ENCODE peak calls at places on chromosome 3, in eight cellular contexts. Q is keratinocyte, K is AG04450, G is Peyer's patch, T is lower lobe of right lung, I is thoracic aorta, F is adrenal gland, O is IMR-90. N is an unnamed sample.

GRCh38 chr3:50211930-50212329 is 6.9 kb downstream of the SLC38A3 start:
- DNase-seq in Q (no peak), K (no peak), G (no peak), T (no peak), I (no peak), F (no peak), O (peak; percentile 20), N (no peak)

GRCh38 chr3:179148446-179149238 is 485 bp downstream of the PIK3CA start:
- DNase-seq in Q (no peak), K (no peak), G (peak; percentile 46), T (peak; percentile 67), I (peak; percentile 4), F (peak; percentile 44), O (peak; percentile 28), N (peak; percentile 33)

GRCh38 chr3:97579365-97579764 is 185.2 kb upstream of the ARL6 start:
- DNase-seq in Q (no peak), K (no peak), G (no peak), T (no peak), I (no peak), F (no peak), O (no peak), N (peak; percentile 14)

GRCh38 chr3:123840961-123841360 is 43.2 kb downstream of the MYLK start:
- DNase-seq in Q (no peak), K (no peak), G (no peak), T (no peak), I (no peak), F (no peak), O (no peak), N (no peak)

GRCh38 chr3:121165397-121165837 is 257.4 kb downstream of the STXBP5L start:
- DNase-seq in Q (no peak), K (no peak), G (no peak), T (no peak), I (no peak), F (no peak), O (no peak), N (no peak)

GRCh38 chr3:28940530-28940929 is 340.3 kb upstream of the RBMS3 start:
- DNase-seq in Q (no peak), K (peak; percentile 78), G (no peak), T (no peak), I (no peak), F (peak; percentile 16), O (peak; percentile 92), N (no peak)

GRCh38 chr3:129230311-129231019 is 18.9 kb upstream of the COPG1 start:
- DNase-seq in Q (peak; percentile 88), K (no peak), G (no peak), T (peak; percentile 53), I (no peak), F (peak; percentile 75), O (peak; percentile 90), N (peak; percentile 76)

GRCh38 chr3:184099806-184100686 is 3.2 kb downstream of the HTR3E start:
- DNase-seq in Q (no peak), K (no peak), G (no peak), T (no peak), I (no peak), F (no peak), O (no peak), N (no peak)

GRCh38 chr3:115581347-115582135 is 41.8 kb upstream of the GAP43 start:
- DNase-seq in Q (no peak), K (no peak), G (no peak), T (no peak), I (no peak), F (no peak), O (peak; percentile 15), N (no peak)

GRCh38 chr3:62870321-62870720 is 4.9 kb downstream of the CADPS start:
- DNase-seq in Q (peak; percentile 15), K (no peak), G (no peak), T (no peak), I (no peak), F (no peak), O (peak; percentile 0), N (peak; percentile 13)

GRCh38 chr3:35224571-35225280 is 414.6 kb upstream of the ARPP21 start:
- DNase-seq in Q (no peak), K (no peak), G (no peak), T (no peak), I (no peak), F (no peak), O (no peak), N (no peak)

GRCh38 chr3:182795383-182795782 is 2.1 kb downstream of the ATP11B start:
- DNase-seq in Q (no peak), K (no peak), G (peak; percentile 50), T (no peak), I (no peak), F (no peak), O (no peak), N (peak; percentile 36)

GRCh38 chr3:8784676-8785435 is 15.4 kb upstream of the OXTR start:
- DNase-seq in Q (no peak), K (no peak), G (no peak), T (no peak), I (no peak), F (no peak), O (no peak), N (no peak)

GRCh38 chr3:4994144-4994730 is 15.0 kb downstream of the BHLHE40 start:
- DNase-seq in Q (no peak), K (no peak), G (no peak), T (no peak), I (no peak), F (peak; percentile 62), O (peak; percentile 81), N (no peak)

GRCh38 chr3:134650431-134651346 is at the start of gene KY:
- DNase-seq in Q (no peak), K (no peak), G (no peak), T (peak; percentile 60), I (no peak), F (peak; percentile 60), O (peak; percentile 26), N (no peak)

GRCh38 chr3:57826286-57826951 is 70.3 kb downstream of the SLMAP start:
- DNase-seq in Q (no peak), K (no peak), G (no peak), T (no peak), I (no peak), F (no peak), O (no peak), N (no peak)

GRCh38 chr3:179266701-179267211 is 15.8 kb upstream of the KCNMB3 start:
- DNase-seq in Q (no peak), K (no peak), G (peak; percentile 47), T (no peak), I (no peak), F (peak; percentile 20), O (no peak), N (no peak)

GRCh38 chr3:124882749-124883148 is 4.4 kb downstream of the ITGB5 start:
- DNase-seq in Q (no peak), K (no peak), G (no peak), T (no peak), I (no peak), F (no peak), O (peak; percentile 12), N (no peak)

GRCh38 chr3:43043071-43043766 is 62.7 kb downstream of the POMGNT2 start:
- DNase-seq in Q (no peak), K (no peak), G (no peak), T (no peak), I (no peak), F (peak; percentile 19), O (no peak), N (no peak)

GRCh38 chr3:63961891-63962290 is 49.7 kb upstream of the SCAANT1 start:
- DNase-seq in Q (peak; percentile 54), K (no peak), G (no peak), T (no peak), I (no peak), F (no peak), O (peak; percentile 68), N (peak; percentile 49)

GRCh38 chr3:53056442-53056841 is 10.6 kb upstream of the SFMBT1 start:
- DNase-seq in Q (no peak), K (no peak), G (no peak), T (no peak), I (no peak), F (no peak), O (peak; percentile 24), N (no peak)
- TF ChIP-seq CTCF in Q (peak; percentile 40), K (peak; percentile 44), G (no peak), T (no peak), I (no peak), F (peak; percentile 10), O (peak; percentile 24), N (no peak)

GRCh38 chr3:153166206-153166605 is 4.2 kb downstream of the RAP2B start:
- DNase-seq in Q (no peak), K (no peak), G (no peak), T (no peak), I (no peak), F (no peak), O (peak; percentile 33), N (no peak)
- H3K27ac ChIP-seq in Q (peak overlapping the region; percentile 94), K (no peak overlapping the region), G (no peak overlapping the region), T (no peak overlapping the region), I (no peak overlapping the region), F (no peak overlapping the region), O (no peak overlapping the region), N (no peak overlapping the region)

GRCh38 chr3:9795212-9795611 is 2.3 kb downstream of the ARPC4 start:
- DNase-seq in Q (no peak), K (no peak), G (no peak), T (no peak), I (no peak), F (no peak), O (no peak), N (no peak)

GRCh38 chr3:9803494-9803893 is 6.6 kb upstream of the TTLL3 start:
- DNase-seq in Q (no peak), K (no peak), G (no peak), T (no peak), I (no peak), F (no peak), O (no peak), N (no peak)

GRCh38 chr3:9797196-9797945 is 4.5 kb downstream of the ARPC4 start:
- DNase-seq in Q (no peak), K (no peak), G (no peak), T (no peak), I (no peak), F (no peak), O (no peak), N (no peak)

GRCh38 chr3:9806137-9806536 is 3.9 kb upstream of the TTLL3 start:
- DNase-seq in Q (no peak), K (no peak), G (no peak), T (no peak), I (no peak), F (no peak), O (no peak), N (no peak)

GRCh38 chr3:9800529-9800928 is 7.6 kb downstream of the ARPC4 start:
- DNase-seq in Q (no peak), K (no peak), G (no peak), T (no peak), I (no peak), F (no peak), O (no peak), N (no peak)
- TF ChIP-seq CTCF in Q (no peak), K (peak; percentile 44), G (no peak), T (no peak), I (no peak), F (no peak), O (peak; percentile 18), N (peak; percentile 24)

DNA sequence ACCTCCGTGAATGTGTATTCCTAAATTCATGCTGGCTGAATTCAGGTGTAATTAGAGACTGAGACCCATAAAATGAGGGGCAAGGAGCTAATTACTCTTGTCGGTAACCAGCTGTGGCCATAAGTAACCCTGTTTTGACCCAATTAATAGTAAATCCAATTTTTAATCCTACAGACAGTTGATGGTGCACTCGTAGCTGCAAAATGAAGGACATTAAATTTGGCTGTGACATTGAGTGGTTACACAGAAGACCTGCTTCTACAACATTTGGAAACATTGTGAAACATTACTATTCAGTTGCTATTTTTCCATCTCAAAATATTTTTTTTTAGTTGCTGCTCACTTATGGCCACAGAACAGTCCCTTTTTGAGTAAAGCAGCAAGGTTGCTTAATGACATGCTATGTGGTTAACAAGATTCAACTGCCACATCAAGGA is 33.0 kb downstream of the MBNL1 start:
- DNase-seq in Q (no peak), K (no peak), G (no peak), T (no peak), I (no peak), F (no peak), O (no peak), N (no peak)
- H3K27ac ChIP-seq in Q (peak overlapping the region; percentile 24), K (peak overlapping the region; percentile 43), G (peak overlapping the region; percentile 37), T (peak overlapping the region; percentile 46), I (peak overlapping the region; percentile 83), F (peak overlapping the region; percentile 43), O (no peak overlapping the region), N (no peak overlapping the region)